ENCODE peak calls at places on chromosomes 2 and 18, in five cellular contexts. R is PC-9, L is endothelial cell of umbilical vein, Y is esophagus squamous epithelium, Z is upper lobe of right lung. O is an unnamed sample.

GRCh38 chr18:59835656-59836379 is 64.0 kb upstream of the PMAIP1 start:
- DNase-seq in Y (no peak), Z (no peak), L (no peak), R (no peak), O (no peak)

GRCh38 chr18:4748975-4749374 is 293.9 kb upstream of the DLGAP1 start:
- DNase-seq in Z (no peak), R (no peak), Y (no peak), L (no peak), O (no peak)

GRCh38 chr2:220270506-220271070 is 643.2 kb downstream of the SLC4A3 start:
- DNase-seq in R (no peak), L (no peak), Y (no peak), Z (no peak), O (peak; percentile 90)

GRCh38 chr2:103739216-103739615 is 977.4 kb downstream of the TMEM182 start:
- DNase-seq in Z (no peak), Y (no peak), L (no peak), R (no peak), O (no peak)

GRCh38 chr2:238645095-238645494 is 202.8 kb upstream of the TWIST2 start:
- DNase-seq in R (no peak), Z (no peak), L (no peak), Y (no peak), O (no peak)

GRCh38 chr18:2494921-2495320 is 76.4 kb downstream of the METTL4 start:
- DNase-seq in Z (no peak), Y (no peak), L (no peak), R (no peak), O (no peak)

GRCh38 chr2:74528600-74529356 is 728 bp downstream of the AUP1 start:
- DNase-seq in Y (no peak), R (no peak), Z (no peak), L (no peak), O (no peak)

GRCh38 chr18:55879331-55879730 is 291.3 kb upstream of the TCF4 start:
- DNase-seq in Y (no peak), Z (no peak), L (no peak), R (no peak), O (no peak)

GRCh38 chr18:34321075-34321474 is 96.4 kb upstream of the NOL4 start:
- DNase-seq in L (no peak), R (no peak), Y (no peak), Z (no peak), O (no peak)

GRCh38 chr18:8341481-8342230 is 267.6 kb upstream of the RAB12 start:
- DNase-seq in Z (no peak), R (no peak), L (no peak), Y (no peak), O (peak; percentile 12)

GRCh38 chr2:231713738-231714638 is 5.7 kb downstream of the PTMA start:
- DNase-seq in Y (peak; percentile 58), Z (peak; percentile 95), R (peak; percentile 91), L (peak; percentile 83), O (peak; percentile 76)

GRCh38 chr18:77090546-77091200 is 41.9 kb downstream of the MBP start:
- DNase-seq in R (no peak), L (no peak), Z (no peak), Y (no peak), O (no peak)

GRCh38 chr2:64059270-64059669 is 40.0 kb upstream of the VPS54 start:
- DNase-seq in L (no peak), R (no peak), Y (no peak), Z (no peak), O (no peak)

GRCh38 chr2:48248251-48248933 is 281.6 kb upstream of the STON1 start:
- DNase-seq in L (peak; percentile 88), Y (no peak), R (peak; percentile 30), Z (no peak), O (peak; percentile 94)

GRCh38 chr2:231190531-231191197 is 7.8 kb upstream of the ARMC9 start:
- DNase-seq in Y (no peak), Z (peak; percentile 85), L (peak; percentile 50), R (peak; percentile 45), O (peak; percentile 21)

GRCh38 chr2:95305341-95306058 is 8.4 kb downstream of the KCNIP3 start:
- DNase-seq in R (no peak), L (no peak), Y (no peak), Z (no peak), O (no peak)

GRCh38 chr2:238599549-238600505 is 173.1 kb downstream of the ASB1 start:
- DNase-seq in L (no peak), Y (no peak), Z (no peak), R (no peak), O (no peak)

GRCh38 chr18:22685788-22686187 is 247.3 kb upstream of the RBBP8 start:
- DNase-seq in R (no peak), Z (no peak), L (no peak), Y (no peak), O (no peak)

GRCh38 chr2:974454-974853 is 23.8 kb downstream of the SNTG2 start:
- DNase-seq in L (no peak), Y (no peak), Z (no peak), R (no peak), O (no peak)

GRCh38 chr2:11708106-11708505 is 38.1 kb upstream of the NTSR2 start:
- DNase-seq in L (no peak), Y (no peak), Z (no peak), R (no peak), O (no peak)

GRCh38 chr2:33275689-33276444 is 200.6 kb upstream of the RASGRP3 start:
- DNase-seq in R (peak; percentile 49), Z (no peak), Y (no peak), L (peak; percentile 80), O (peak; percentile 98)

GRCh38 chr18:8657873-8658521 is 47.4 kb upstream of the MTCL1 start:
- DNase-seq in L (no peak), Y (no peak), R (no peak), Z (no peak), O (peak; percentile 75)

GRCh38 chr2:241701155-241701404 is 759 bp upstream of the ING5 start:
- DNase-seq in Z (no peak), R (no peak), Y (peak; percentile 59), L (no peak), O (peak; percentile 67)

DNA sequence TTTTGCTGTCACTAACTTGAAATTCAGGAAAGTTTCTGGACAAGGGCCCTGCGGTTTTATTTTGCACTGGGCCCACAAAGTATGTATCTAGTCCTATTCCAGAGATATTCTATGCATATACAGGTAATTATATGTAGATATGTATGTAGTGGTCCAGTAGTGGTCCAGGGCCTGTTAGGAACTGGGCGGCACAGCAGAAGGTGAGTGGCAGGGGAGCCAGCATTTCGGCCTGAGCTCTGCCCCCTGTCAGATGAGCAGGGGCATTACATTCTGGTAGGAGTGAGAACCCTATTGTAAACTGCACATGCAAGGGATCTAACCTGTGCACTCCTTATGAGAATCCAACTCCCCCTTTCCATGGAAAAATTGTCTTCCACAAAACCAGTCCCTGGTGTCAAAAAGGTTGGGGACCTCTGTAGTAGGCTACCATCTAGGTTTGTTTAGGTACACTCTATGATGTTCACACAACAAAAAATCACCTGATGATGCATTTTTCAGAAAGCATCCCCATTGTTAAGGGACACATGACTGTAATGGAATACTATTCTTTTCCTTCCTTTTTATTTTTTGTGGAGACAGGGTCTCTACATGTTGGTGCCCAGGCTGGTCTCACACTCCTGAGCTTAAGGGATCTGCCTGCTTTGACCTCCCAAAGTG is 2.8 kb upstream of the PPP4R3B start:
- DNase-seq in L (no peak), R (peak; percentile 6), Y (no peak), Z (no peak), O (peak; percentile 30)
- H3K4me3 ChIP-seq in L (no peak overlapping the region), R (no peak overlapping the region), Y (no peak overlapping the region), Z (no peak overlapping the region), O (no peak overlapping the region)

DNA sequence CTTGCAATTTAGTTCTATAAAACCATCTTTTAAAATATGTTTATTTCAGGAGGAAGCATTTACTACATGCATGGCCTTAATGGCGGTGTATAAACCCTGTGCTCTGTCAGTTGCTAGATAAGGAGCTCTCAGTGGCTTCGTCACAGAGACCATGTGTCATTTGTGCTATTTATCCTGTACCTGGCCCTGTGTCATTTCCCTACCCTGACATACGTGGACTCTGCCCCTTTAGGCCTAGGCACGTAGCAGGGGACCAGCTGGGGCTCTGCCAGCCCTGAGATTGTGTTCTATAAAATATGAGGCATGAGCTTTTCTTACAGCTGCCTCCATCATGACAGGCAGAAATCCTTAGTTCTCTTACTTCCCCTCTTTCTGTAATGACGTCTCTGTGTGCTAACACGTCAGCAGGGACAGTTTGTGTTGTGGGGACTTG is 88.0 kb downstream of the ITGB1BP1 start:
- DNase-seq in Y (no peak), Z (no peak), L (no peak), R (no peak), O (no peak)
- H3K36me3 ChIP-seq in Y (peaks cover 17% of the 10 kb centered on the region), Z (peaks cover 5% of the 10 kb centered on the region), L (peaks cover 19% of the 10 kb centered on the region), R (peaks cover 37% of the 10 kb centered on the region), O (peaks cover 5% of the 10 kb centered on the region)

GRCh38 chr2:85830645-85831044 is 58.1 kb downstream of the ST3GAL5 start:
- DNase-seq in Y (no peak), Z (no peak), L (no peak), R (no peak), O (peak; percentile 17)
- TF ChIP-seq CTCF in Y (no peak), Z (peak; percentile 10), L (no peak), R (no peak), O (peak; percentile 14)

GRCh38 chr2:67667054-67667908 is 270.1 kb downstream of the ETAA1 start:
- DNase-seq in L (no peak), Y (no peak), R (no peak), Z (no peak), O (no peak)
- H3K4me3 ChIP-seq in L (no peak overlapping the region), Y (no peak overlapping the region), R (no peak overlapping the region), Z (no peak overlapping the region), O (no peak overlapping the region)

GRCh38 chr2:88560619-88561307 is 66.5 kb downstream of the EIF2AK3 start:
- DNase-seq in L (no peak), Z (no peak), R (no peak), Y (no peak), O (no peak)
- H3K36me3 ChIP-seq in L (peaks cover 3% of the 10 kb centered on the region), Z (peaks cover 71% of the 10 kb centered on the region), R (no peaks in the 10 kb centered on the region), Y (peaks cover 91% of the 10 kb centered on the region), O (peaks cover 4% of the 10 kb centered on the region)

DNA sequence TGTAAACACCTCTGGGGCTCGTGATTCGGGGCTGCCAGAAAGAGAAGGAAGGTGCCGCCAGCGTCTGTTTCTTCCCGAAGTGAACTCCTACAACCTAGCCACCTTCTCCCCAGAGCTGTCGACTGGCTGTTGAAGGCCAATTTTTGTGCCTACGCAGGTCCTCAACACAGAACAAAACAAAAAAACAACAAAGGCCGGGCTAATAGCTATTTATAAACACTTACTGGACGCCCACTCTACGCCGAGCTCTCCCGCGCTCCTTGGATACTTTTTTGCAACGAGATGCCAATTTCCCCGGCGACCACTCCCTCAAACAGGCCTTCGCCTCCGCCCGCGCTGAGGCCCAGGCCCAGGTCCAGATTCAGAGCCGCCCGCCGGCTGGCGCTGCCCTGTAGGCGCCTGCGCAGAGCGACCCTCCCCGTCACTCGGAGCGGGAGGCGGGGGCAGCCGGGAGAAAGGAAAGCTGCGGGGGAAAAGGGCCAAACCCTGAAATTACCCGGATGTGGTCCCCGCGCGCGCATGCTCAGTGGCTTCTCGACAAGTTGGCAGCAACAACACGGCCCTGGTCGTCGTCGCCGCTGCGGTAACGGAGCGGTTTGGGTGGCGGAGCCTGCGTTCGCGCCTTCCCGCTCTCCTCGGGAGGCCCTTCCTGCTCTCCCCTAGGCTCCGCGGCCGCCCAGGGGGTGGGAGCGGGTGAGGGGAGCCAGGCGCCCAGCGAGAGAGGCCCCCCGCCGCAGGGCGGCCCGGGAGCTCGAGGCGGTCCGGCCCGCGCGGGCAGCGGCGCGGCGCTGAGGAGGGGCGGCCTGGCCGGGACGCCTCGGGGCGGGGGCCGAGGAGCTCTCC is at the start of gene SMAD4:
- DNase-seq in Y (peak; percentile 62), L (peak; percentile 97), R (peak; percentile 92), Z (peak; percentile 99), O (peak; percentile 84)
- TF ChIP-seq CTCF in Y (no peak), L (no peak), R (no peak), Z (no peak), O (no peak)